ENCODE peak calls at places on chromosomes 6 and 20, in six cellular contexts. S, U, D, V, L and F are unnamed samples.

GRCh38 chr6:123519191-123519510 is 117.6 kb downstream of the TRDN start:
- DNase-seq in S (no peak), U (no peak), D (no peak), V (no peak), L (no peak), F (no peak)

GRCh38 chr6:24495516-24495847 is 713 bp downstream of the ALDH5A1 start:
- DNase-seq in S (peak), U (peak), D (no peak), V (peak), L (no peak), F (peak)

GRCh38 chr20:6811262-6811661 is 43.8 kb downstream of the BMP2 start:
- DNase-seq in S (no peak), U (no peak), D (no peak), V (no peak), L (no peak), F (no peak)

GRCh38 chr6:157376241-157376640 is 4.7 kb upstream of the ZDHHC14 start:
- DNase-seq in S (no peak), U (no peak), D (no peak), V (no peak), L (no peak), F (no peak)

GRCh38 chr6:102114402-102114801 is 720.9 kb downstream of the GRIK2 start:
- DNase-seq in S (no peak), U (no peak), D (no peak), V (no peak), L (peak), F (no peak)

GRCh38 chr6:42756713-42757112 is 10.8 kb upstream of the TBCC start:
- DNase-seq in S (no peak), U (no peak), D (no peak), V (no peak), L (no peak), F (no peak)

GRCh38 chr6:150478651-150479498 is 110.1 kb downstream of the IYD start:
- DNase-seq in S (no peak), U (no peak), D (no peak), V (no peak), L (no peak), F (no peak)

GRCh38 chr6:31834704-31835375 is 7.3 kb downstream of the HSPA1B start:
- DNase-seq in S (no peak), U (peak), D (no peak), V (peak), L (no peak), F (no peak)

GRCh38 chr6:43926644-43927524 is 156.9 kb downstream of the VEGFA start:
- DNase-seq in S (peak), U (peak), D (peak), V (peak), L (peak), F (peak)

GRCh38 chr20:14219801-14220461 is 117.5 kb downstream of the FLRT3 start:
- DNase-seq in S (no peak), U (peak), D (no peak), V (no peak), L (peak), F (no peak)

GRCh38 chr6:133099573-133099972 is 141.6 kb upstream of the EYA4 start:
- DNase-seq in S (peak), U (no peak), D (peak), V (peak), L (peak), F (peak)

GRCh38 chr6:154931741-154932424 is 63.2 kb upstream of the TIAM2 start:
- DNase-seq in S (peak), U (no peak), D (no peak), V (no peak), L (no peak), F (peak)

GRCh38 chr6:15077006-15077405 is 168.9 kb upstream of the JARID2 start:
- DNase-seq in S (peak), U (no peak), D (no peak), V (peak), L (no peak), F (no peak)

GRCh38 chr6:97440590-97441176 is 157.7 kb upstream of the MMS22L start:
- DNase-seq in S (peak), U (no peak), D (no peak), V (peak), L (peak), F (peak)

GRCh38 chr6:97438011-97438671 is 155.1 kb upstream of the MMS22L start:
- DNase-seq in S (no peak), U (no peak), D (no peak), V (no peak), L (no peak), F (no peak)

DNA sequence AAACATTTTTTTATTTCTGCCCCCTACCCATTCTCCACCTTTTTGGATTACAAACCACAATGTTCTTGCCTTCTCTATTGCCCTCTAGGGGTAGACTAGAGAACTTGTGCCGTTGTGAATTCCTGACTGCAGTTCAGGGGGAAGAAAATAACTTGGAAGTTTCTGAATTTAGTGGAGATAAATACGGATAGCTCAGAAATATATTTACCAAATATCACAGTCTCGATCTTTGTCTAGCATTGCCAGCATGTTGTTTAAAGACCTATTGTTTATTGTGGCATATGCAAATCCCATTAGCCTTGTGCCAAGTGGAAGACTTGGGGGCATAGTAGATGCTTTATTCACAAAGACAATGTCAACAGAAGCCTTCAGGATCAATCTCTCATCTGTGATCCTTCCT is 154.1 kb upstream of the MMS22L start:
- DNase-seq in S (peak), U (no peak), D (peak), V (no peak), L (peak), F (peak)
- TF ChIP-seq CTCF in S (peak), U (peak), D (peak), V (peak), L (peak), F (peak)

DNA sequence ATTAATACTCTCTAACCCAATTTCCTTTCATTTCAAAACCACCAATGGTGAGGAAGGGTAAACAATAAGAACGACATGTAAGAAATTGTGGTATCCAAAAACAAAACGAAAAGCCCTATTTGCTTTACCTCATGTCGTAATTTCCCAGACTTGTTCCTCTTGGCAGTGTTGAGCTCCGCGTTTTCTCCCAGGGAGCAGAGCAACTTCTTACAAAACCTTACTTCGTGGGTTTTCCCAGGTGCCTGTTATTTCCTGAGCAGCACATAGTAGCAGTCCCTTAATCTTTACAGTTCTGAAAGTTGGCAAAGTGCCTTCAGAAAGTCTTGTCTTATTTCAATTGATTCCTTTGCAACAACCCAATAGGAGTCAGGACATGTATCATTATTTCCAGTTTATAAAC is 207.9 kb upstream of the MARCKS start:
- DNase-seq in S (no peak), U (no peak), D (no peak), V (no peak), L (peak), F (no peak)
- H3K4me3 ChIP-seq in S (no peak), U (no peak), D (no peak), V (no peak), L (no peak), F (no peak)

DNA sequence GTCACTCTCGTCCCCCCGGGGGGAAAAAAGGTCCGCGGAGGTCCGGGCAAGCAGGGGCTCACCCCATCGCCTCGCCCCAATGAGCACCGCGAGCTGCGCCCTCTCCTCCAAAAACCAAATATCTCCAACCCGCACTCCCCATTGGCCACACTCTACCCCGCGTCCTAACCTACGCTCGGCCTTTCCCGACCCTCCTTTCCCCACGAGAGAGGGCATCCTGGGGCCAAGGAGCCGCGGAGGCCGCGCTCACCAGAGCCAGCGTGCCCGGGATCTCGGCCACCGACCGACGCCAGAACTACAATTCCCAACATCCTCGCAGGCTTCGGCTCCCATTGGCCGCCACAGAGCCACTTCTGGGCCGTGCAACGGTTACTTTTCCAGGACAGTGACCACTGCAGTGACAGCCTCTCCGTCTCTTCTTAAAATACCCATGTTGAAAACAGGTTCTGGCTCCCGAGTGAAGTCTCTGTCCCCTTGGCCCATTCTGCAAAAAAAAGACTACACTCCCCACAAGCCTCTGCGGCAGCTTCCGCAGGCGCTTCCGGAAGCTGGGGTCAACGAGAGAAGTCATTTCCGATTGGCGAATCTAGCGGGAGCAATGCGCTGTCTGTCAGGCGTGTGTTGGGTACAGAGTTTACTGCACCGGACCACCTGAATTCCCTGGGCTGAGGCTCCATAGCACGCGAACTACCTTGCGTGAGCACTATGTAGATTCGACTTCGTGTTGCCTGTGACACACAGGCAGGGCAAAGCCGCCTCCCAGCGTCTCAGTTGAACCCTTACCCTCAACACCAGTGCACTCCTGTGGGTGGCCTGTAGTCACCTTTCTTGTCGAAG is at the start of gene ZNF343:
- DNase-seq in S (peak), U (peak), D (no peak), V (peak), L (peak), F (peak)
- TF ChIP-seq CTCF in S (no peak), U (no peak), D (no peak), V (no peak), L (peak), F (no peak)

GRCh38 chr20:10662661-10663458 is 10.9 kb downstream of the JAG1 start:
- DNase-seq in S (no peak), U (no peak), D (no peak), V (no peak), L (no peak), F (no peak)

GRCh38 chr20:10667077-10667401 is 6.8 kb downstream of the JAG1 start:
- DNase-seq in S (no peak), U (no peak), D (no peak), V (no peak), L (peak), F (no peak)

GRCh38 chr20:10665791-10666190 is 8.0 kb downstream of the JAG1 start:
- DNase-seq in S (peak), U (no peak), D (no peak), V (no peak), L (peak), F (no peak)

GRCh38 chr20:10666221-10667076 is 7.3 kb downstream of the JAG1 start:
- DNase-seq in S (no peak), U (no peak), D (no peak), V (no peak), L (no peak), F (no peak)

GRCh38 chr20:10665027-10665561 is 8.7 kb downstream of the JAG1 start:
- DNase-seq in S (peak), U (no peak), D (no peak), V (no peak), L (peak), F (no peak)
- H3K4me3 ChIP-seq in S (no peak), U (no peak), D (no peak), V (no peak), L (peak), F (no peak)

DNA sequence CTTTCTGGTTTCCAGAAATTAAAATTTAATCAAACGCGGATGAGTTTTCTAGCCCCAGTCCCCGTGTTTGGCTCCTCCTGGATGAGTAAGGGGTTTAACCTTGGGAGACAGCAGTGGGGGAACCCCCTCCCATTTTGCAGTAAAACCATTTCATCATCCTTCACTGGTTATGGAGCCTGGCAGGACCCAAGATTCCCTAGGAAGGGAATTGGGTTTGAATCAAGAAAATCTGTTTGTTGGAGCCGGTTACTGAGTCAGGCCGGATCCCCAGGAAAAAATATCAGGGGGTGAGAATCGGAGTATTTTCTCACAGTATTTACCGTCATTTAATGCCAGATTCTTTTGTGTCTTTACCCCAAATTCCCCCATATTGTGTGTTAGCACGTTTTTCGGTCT is 769 bp downstream of the YWHAB start:
- DNase-seq in S (no peak), U (no peak), D (no peak), V (no peak), L (no peak), F (no peak)
- TF ChIP-seq CTCF in S (no peak), U (no peak), D (no peak), V (no peak), L (no peak), F (no peak)

DNA sequence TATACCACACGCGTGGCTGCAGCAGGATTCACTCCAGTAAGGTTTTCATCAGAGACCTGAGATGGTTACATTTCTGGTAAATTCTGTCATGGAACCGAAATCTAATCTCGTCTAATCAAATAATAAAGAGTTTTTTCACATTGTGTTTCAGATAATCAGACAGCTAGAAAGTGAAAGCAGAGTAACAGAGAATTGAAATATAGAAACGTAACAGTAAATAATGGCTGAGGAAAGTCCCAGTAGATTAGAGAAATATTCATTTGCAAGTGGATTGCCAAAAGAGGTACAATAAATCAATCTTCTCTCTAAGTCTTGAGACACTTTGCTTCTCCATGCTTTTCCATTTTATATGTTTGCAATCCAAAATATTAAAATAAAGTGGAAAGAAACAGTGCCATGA is 42.4 kb downstream of the PKHD1 start:
- DNase-seq in S (no peak), U (no peak), D (no peak), V (no peak), L (no peak), F (no peak)
- H3K4me3 ChIP-seq in S (no peak), U (no peak), D (no peak), V (no peak), L (no peak), F (no peak)

GRCh38 chr6:142944126-142945066 is 580 bp downstream of the HIVEP2 start:
- DNase-seq in S (peak), U (peak), D (peak), V (peak), L (peak), F (peak)

GRCh38 chr6:142941018-142941417 is 4.0 kb downstream of the HIVEP2 start:
- DNase-seq in S (no peak), U (no peak), D (no peak), V (no peak), L (no peak), F (no peak)

GRCh38 chr6:142942238-142942637 is 2.7 kb downstream of the HIVEP2 start:
- DNase-seq in S (no peak), U (no peak), D (no peak), V (no peak), L (no peak), F (no peak)

GRCh38 chr6:142943746-142944125 is 1.2 kb downstream of the HIVEP2 start:
- DNase-seq in S (peak), U (peak), D (no peak), V (no peak), L (peak), F (peak)

DNA sequence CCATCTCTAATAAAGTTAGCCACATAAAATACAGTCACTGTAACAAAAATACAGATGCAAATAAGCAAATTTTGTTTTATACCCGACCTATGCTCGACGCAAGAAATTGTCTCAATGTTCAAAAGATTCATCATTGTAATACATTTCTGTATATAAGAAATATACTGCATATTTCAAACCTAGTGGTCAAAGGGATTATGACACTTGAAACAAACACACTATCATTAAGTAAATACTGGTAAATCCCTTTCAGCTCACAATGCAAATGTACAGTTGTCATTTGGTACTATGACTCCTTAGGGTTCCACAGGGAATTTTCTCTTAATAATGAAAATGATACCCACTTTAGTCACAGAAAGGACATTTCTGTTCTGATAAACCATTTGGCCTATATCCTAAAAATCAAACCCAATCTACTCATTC is 2.2 kb downstream of the HIVEP2 start:
- DNase-seq in S (peak), U (no peak), D (no peak), V (no peak), L (peak), F (peak)
- TF ChIP-seq CTCF in S (peak), U (peak), D (peak), V (peak), L (peak), F (no peak)

GRCh38 chr6:138569554-138569953 is 70.3 kb upstream of the NHSL1 start:
- DNase-seq in S (no peak), U (no peak), D (no peak), V (no peak), L (no peak), F (no peak)

GRCh38 chr6:138570716-138571020 is 71.4 kb upstream of the NHSL1 start:
- DNase-seq in S (peak), U (no peak), D (no peak), V (no peak), L (no peak), F (no peak)

GRCh38 chr6:138568997-138569396 is 69.7 kb upstream of the NHSL1 start:
- DNase-seq in S (no peak), U (no peak), D (no peak), V (no peak), L (no peak), F (no peak)

GRCh38 chr6:138571174-138571573 is 71.9 kb upstream of the NHSL1 start:
- DNase-seq in S (peak), U (no peak), D (no peak), V (no peak), L (no peak), F (no peak)

DNA sequence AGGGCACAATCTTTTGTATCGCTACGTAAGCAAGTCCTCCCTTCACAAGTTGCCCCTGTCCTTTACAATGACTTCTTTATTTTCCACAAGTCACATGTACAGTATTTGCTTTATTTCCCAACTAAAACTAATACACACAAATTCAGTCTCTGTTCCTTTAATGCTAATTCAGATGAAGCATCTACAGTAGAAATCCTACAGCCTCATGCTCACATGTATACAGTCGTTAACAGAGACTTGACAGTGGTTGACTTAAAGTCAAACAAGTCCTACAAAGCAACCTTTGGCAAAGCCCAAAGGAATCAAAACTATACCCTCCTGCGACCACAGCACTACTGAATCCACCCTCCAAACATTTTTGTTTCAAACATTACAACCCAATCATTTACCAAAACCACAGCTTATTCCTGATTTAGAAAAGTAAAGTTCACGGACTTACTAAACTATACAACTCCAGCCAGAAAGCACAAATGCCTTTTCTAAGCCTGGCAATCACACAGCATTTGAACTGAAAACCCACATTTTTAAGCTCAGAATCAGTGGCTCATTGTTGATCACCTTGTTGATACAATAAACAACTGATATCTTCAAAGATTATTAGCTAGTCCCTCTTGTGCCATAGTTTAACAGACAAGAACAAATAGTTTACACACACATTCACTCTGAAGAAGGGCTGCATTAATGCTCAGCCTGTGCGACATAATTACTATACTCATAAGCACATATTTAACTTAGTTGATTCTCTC is 70.8 kb upstream of the NHSL1 start:
- DNase-seq in S (peak), U (no peak), D (no peak), V (no peak), L (no peak), F (no peak)
- H3K4me3 ChIP-seq in S (peak), U (no peak), D (no peak), V (no peak), L (no peak), F (no peak)